ENCODE peak calls at places on chromosomes 2 and 18, in seven cellular contexts. One of them, this sample, is unnamed.

GRCh38 chr2:229090231-229090630 is 180.9 kb downstream of the PID1 start:
- DNase-seq in ovary: peak; percentile 17
- DNase-seq in GM23248: peak; percentile 10
- DNase-seq in MM.1S: no peak
- DNase-seq in neuronal stem cell: no peak
- DNase-seq in CD4-positive, alpha-beta memory T cell: no peak
- DNase-seq in PC-3: no peak
- DNase-seq in this sample: no peak

GRCh38 chr2:138948070-138948539 is 167.9 kb upstream of the NXPH2 start:
- DNase-seq in CD4-positive, alpha-beta memory T cell: no peak
- DNase-seq in neuronal stem cell: no peak
- DNase-seq in PC-3: peak; percentile 99
- DNase-seq in MM.1S: no peak
- DNase-seq in ovary: no peak
- DNase-seq in GM23248: peak; percentile 93
- DNase-seq in this sample: no peak

GRCh38 chr18:24628360-24628759 is 167.9 kb downstream of the HRH4 start:
- DNase-seq in MM.1S: no peak
- DNase-seq in GM23248: peak; percentile 17
- DNase-seq in neuronal stem cell: no peak
- DNase-seq in ovary: no peak
- DNase-seq in CD4-positive, alpha-beta memory T cell: no peak
- DNase-seq in PC-3: no peak
- DNase-seq in this sample: no peak

GRCh38 chr2:229273384-229274338 is 2.6 kb upstream of the PID1 start:
- DNase-seq in CD4-positive, alpha-beta memory T cell: no peak
- DNase-seq in PC-3: peak; percentile 85
- DNase-seq in ovary: peak; percentile 45
- DNase-seq in GM23248: peak; percentile 85
- DNase-seq in neuronal stem cell: peak; percentile 56
- DNase-seq in MM.1S: peak; percentile 25
- DNase-seq in this sample: peak; percentile 64

GRCh38 chr18:34077599-34077998 is 147.1 kb downstream of the NOL4 start:
- DNase-seq in MM.1S: no peak
- DNase-seq in CD4-positive, alpha-beta memory T cell: no peak
- DNase-seq in GM23248: no peak
- DNase-seq in PC-3: no peak
- DNase-seq in ovary: no peak
- DNase-seq in neuronal stem cell: no peak
- DNase-seq in this sample: no peak

GRCh38 chr18:75504469-75504868 is 77.0 kb upstream of the SMIM21 start:
- DNase-seq in CD4-positive, alpha-beta memory T cell: no peak
- DNase-seq in MM.1S: no peak
- DNase-seq in ovary: no peak
- DNase-seq in PC-3: no peak
- DNase-seq in neuronal stem cell: no peak
- DNase-seq in GM23248: no peak
- DNase-seq in this sample: no peak

GRCh38 chr2:104857262-104858221 is 3.6 kb downstream of the POU3F3 start:
- DNase-seq in PC-3: no peak
- DNase-seq in neuronal stem cell: no peak
- DNase-seq in MM.1S: no peak
- DNase-seq in CD4-positive, alpha-beta memory T cell: no peak
- DNase-seq in ovary: no peak
- DNase-seq in GM23248: no peak
- DNase-seq in this sample: no peak

GRCh38 chr2:106944220-106944619 is 58.3 kb upstream of the ST6GAL2 start:
- DNase-seq in neuronal stem cell: no peak
- DNase-seq in PC-3: peak; percentile 45
- DNase-seq in CD4-positive, alpha-beta memory T cell: no peak
- DNase-seq in ovary: no peak
- DNase-seq in GM23248: peak; percentile 62
- DNase-seq in MM.1S: no peak
- DNase-seq in this sample: no peak

GRCh38 chr2:179239194-179239593 is 25.4 kb downstream of the SESTD1 start:
- DNase-seq in GM23248: peak; percentile 62
- DNase-seq in neuronal stem cell: no peak
- DNase-seq in MM.1S: peak; percentile 62
- DNase-seq in CD4-positive, alpha-beta memory T cell: no peak
- DNase-seq in ovary: no peak
- DNase-seq in PC-3: peak; percentile 80
- DNase-seq in this sample: no peak

GRCh38 chr18:49460958-49461601 is 635 bp upstream of the DYM start:
- DNase-seq in GM23248: peak; percentile 61
- DNase-seq in neuronal stem cell: no peak
- DNase-seq in PC-3: no peak
- DNase-seq in CD4-positive, alpha-beta memory T cell: no peak
- DNase-seq in MM.1S: no peak
- DNase-seq in ovary: no peak
- DNase-seq in this sample: no peak

GRCh38 chr18:46393230-46393629 is 263.8 kb downstream of the LOXHD1 start:
- DNase-seq in CD4-positive, alpha-beta memory T cell: no peak
- DNase-seq in MM.1S: no peak
- DNase-seq in PC-3: no peak
- DNase-seq in neuronal stem cell: peak; percentile 33
- DNase-seq in ovary: no peak
- DNase-seq in GM23248: no peak
- DNase-seq in this sample: no peak

GRCh38 chr18:11108956-11109355 is 40.4 kb downstream of the PIEZO2 start:
- DNase-seq in CD4-positive, alpha-beta memory T cell: no peak
- DNase-seq in GM23248: no peak
- DNase-seq in PC-3: no peak
- DNase-seq in neuronal stem cell: no peak
- DNase-seq in MM.1S: no peak
- DNase-seq in ovary: no peak
- DNase-seq in this sample: no peak

GRCh38 chr2:42722328-42723190 is 41.4 kb downstream of the OXER1 start:
- DNase-seq in GM23248: peak; percentile 97
- DNase-seq in MM.1S: no peak
- DNase-seq in CD4-positive, alpha-beta memory T cell: no peak
- DNase-seq in ovary: peak; percentile 66
- DNase-seq in PC-3: peak; percentile 14
- DNase-seq in neuronal stem cell: no peak
- DNase-seq in this sample: peak; percentile 15

GRCh38 chr2:6637329-6637728 is 228.4 kb downstream of the CMPK2 start:
- DNase-seq in CD4-positive, alpha-beta memory T cell: no peak
- DNase-seq in PC-3: no peak
- DNase-seq in GM23248: no peak
- DNase-seq in ovary: no peak
- DNase-seq in MM.1S: no peak
- DNase-seq in neuronal stem cell: no peak
- DNase-seq in this sample: no peak

GRCh38 chr2:109380502-109381326 is 233.1 kb downstream of the SEPTIN10 start:
- DNase-seq in MM.1S: no peak
- DNase-seq in ovary: peak; percentile 3
- DNase-seq in PC-3: peak; percentile 41
- DNase-seq in CD4-positive, alpha-beta memory T cell: no peak
- DNase-seq in GM23248: no peak
- DNase-seq in neuronal stem cell: no peak
- DNase-seq in this sample: no peak

GRCh38 chr2:99636432-99637034 is 146.7 kb upstream of the REV1 start:
- DNase-seq in CD4-positive, alpha-beta memory T cell: no peak
- DNase-seq in MM.1S: no peak
- DNase-seq in PC-3: no peak
- DNase-seq in ovary: peak; percentile 86
- DNase-seq in neuronal stem cell: no peak
- DNase-seq in GM23248: peak; percentile 10
- DNase-seq in this sample: peak; percentile 93

GRCh38 chr18:10321987-10322386 is 132.4 kb upstream of the APCDD1 start:
- DNase-seq in ovary: no peak
- DNase-seq in MM.1S: peak; percentile 36
- DNase-seq in GM23248: no peak
- DNase-seq in CD4-positive, alpha-beta memory T cell: no peak
- DNase-seq in PC-3: no peak
- DNase-seq in neuronal stem cell: no peak
- DNase-seq in this sample: no peak

GRCh38 chr2:101038455-101039255 is 36.6 kb downstream of the RPL31 start:
- DNase-seq in ovary: no peak
- DNase-seq in MM.1S: no peak
- DNase-seq in neuronal stem cell: no peak
- DNase-seq in GM23248: peak; percentile 45
- DNase-seq in PC-3: peak; percentile 44
- DNase-seq in CD4-positive, alpha-beta memory T cell: no peak
- DNase-seq in this sample: no peak

GRCh38 chr18:53018791-53019190 is 678.8 kb downstream of the DCC start:
- DNase-seq in neuronal stem cell: peak; percentile 3
- DNase-seq in CD4-positive, alpha-beta memory T cell: no peak
- DNase-seq in PC-3: no peak
- DNase-seq in MM.1S: peak; percentile 39
- DNase-seq in ovary: no peak
- DNase-seq in GM23248: peak; percentile 2
- DNase-seq in this sample: no peak

GRCh38 chr18:62365420-62365819 is 40.3 kb downstream of the TNFRSF11A start:
- DNase-seq in CD4-positive, alpha-beta memory T cell: no peak
- DNase-seq in ovary: no peak
- DNase-seq in PC-3: no peak
- DNase-seq in GM23248: no peak
- DNase-seq in MM.1S: no peak
- DNase-seq in neuronal stem cell: no peak
- DNase-seq in this sample: no peak

GRCh38 chr2:225100856-225101294 is 58.6 kb upstream of the DOCK10 start:
- DNase-seq in MM.1S: no peak
- DNase-seq in neuronal stem cell: no peak
- DNase-seq in CD4-positive, alpha-beta memory T cell: no peak
- DNase-seq in ovary: no peak
- DNase-seq in PC-3: peak; percentile 94
- DNase-seq in GM23248: peak; percentile 95
- DNase-seq in this sample: no peak

GRCh38 chr2:48693066-48693465 is 62.5 kb downstream of the LHCGR start:
- DNase-seq in CD4-positive, alpha-beta memory T cell: no peak
- DNase-seq in PC-3: no peak
- DNase-seq in neuronal stem cell: no peak
- DNase-seq in MM.1S: no peak
- DNase-seq in GM23248: peak; percentile 15
- DNase-seq in ovary: no peak
- DNase-seq in this sample: no peak

GRCh38 chr18:51897884-51898283 is 442.1 kb upstream of the DCC start:
- DNase-seq in MM.1S: no peak
- DNase-seq in PC-3: peak; percentile 1
- DNase-seq in CD4-positive, alpha-beta memory T cell: no peak
- DNase-seq in neuronal stem cell: no peak
- DNase-seq in ovary: no peak
- DNase-seq in GM23248: no peak
- DNase-seq in this sample: no peak

GRCh38 chr2:96523659-96524481 is 12.7 kb upstream of the ARID5A start:
- DNase-seq in PC-3: no peak
- DNase-seq in MM.1S: no peak
- DNase-seq in GM23248: peak; percentile 83
- DNase-seq in neuronal stem cell: no peak
- DNase-seq in CD4-positive, alpha-beta memory T cell: no peak
- DNase-seq in ovary: no peak
- DNase-seq in this sample: no peak

GRCh38 chr18:33596178-33596854 is 18.3 kb downstream of the ASXL3 start:
- DNase-seq in PC-3: peak; percentile 69
- DNase-seq in ovary: no peak
- DNase-seq in MM.1S: no peak
- DNase-seq in CD4-positive, alpha-beta memory T cell: no peak
- DNase-seq in neuronal stem cell: no peak
- DNase-seq in GM23248: peak; percentile 64
- DNase-seq in this sample: no peak

GRCh38 chr2:130825972-130826253 is 10.8 kb upstream of the ARHGEF4 start:
- DNase-seq in ovary: no peak
- DNase-seq in CD4-positive, alpha-beta memory T cell: no peak
- DNase-seq in GM23248: no peak
- DNase-seq in neuronal stem cell: no peak
- DNase-seq in PC-3: no peak
- DNase-seq in MM.1S: no peak
- DNase-seq in this sample: no peak

GRCh38 chr2:1170241-1170640 is 219.6 kb downstream of the SNTG2 start:
- DNase-seq in ovary: no peak
- DNase-seq in MM.1S: no peak
- DNase-seq in GM23248: no peak
- DNase-seq in PC-3: no peak
- DNase-seq in neuronal stem cell: no peak
- DNase-seq in CD4-positive, alpha-beta memory T cell: no peak
- DNase-seq in this sample: no peak

DNA sequence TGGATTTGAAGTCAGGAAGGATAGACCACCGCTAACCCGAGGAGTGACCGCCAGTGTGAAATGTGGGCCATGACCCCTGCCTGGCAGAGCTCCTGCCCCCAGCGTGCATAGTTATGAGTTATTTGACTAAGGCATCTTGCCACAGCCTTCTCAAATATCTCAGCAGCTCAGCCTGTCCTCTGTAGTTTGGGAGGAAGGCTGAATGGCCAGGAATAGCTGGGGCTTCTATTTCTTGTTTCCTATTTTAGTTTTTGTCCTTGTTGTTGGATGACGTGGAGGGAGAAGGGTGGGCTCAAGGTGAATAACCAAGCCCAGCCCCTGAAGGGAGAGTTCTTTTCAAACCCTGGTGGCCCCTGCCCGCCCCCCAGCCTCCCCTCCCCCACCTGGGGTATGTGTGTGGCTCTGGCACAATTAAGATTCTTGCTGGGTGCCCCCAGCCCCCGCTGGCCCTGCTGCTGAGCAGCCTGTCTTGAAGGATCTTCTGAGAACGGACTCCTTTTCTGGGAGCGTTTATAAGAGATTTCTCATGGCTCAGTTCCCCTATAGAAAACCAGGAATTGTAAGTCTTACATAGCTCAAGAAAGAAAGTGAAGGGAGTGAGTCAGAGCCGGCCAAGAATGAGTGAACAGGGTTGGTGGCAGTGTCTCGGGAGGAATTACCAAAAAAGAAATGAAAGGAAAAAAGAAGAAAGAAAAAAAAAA is 157.4 kb downstream of the GLI2 start:
- DNase-seq in ovary: no peak
- DNase-seq in CD4-positive, alpha-beta memory T cell: no peak
- DNase-seq in neuronal stem cell: peak; percentile 88
- DNase-seq in GM23248: peak; percentile 77
- DNase-seq in PC-3: no peak
- DNase-seq in MM.1S: no peak
- DNase-seq in this sample: no peak
- H3K27ac ChIP-seq in ovary: peak overlapping the region; percentile 43
- H3K27ac ChIP-seq in CD4-positive, alpha-beta memory T cell: no peak overlapping the region
- H3K27ac ChIP-seq in neuronal stem cell: peak overlapping the region; percentile 99
- H3K27ac ChIP-seq in GM23248: peak overlapping the region; percentile 39
- H3K27ac ChIP-seq in PC-3: no peak overlapping the region
- H3K27ac ChIP-seq in MM.1S: no peak overlapping the region
- H3K27ac ChIP-seq in this sample: peak overlapping the region; percentile 49

GRCh38 chr2:207333599-207334308 is 168.0 kb upstream of the KLF7 start:
- DNase-seq in CD4-positive, alpha-beta memory T cell: no peak
- DNase-seq in PC-3: no peak
- DNase-seq in ovary: no peak
- DNase-seq in GM23248: peak; percentile 54
- DNase-seq in neuronal stem cell: no peak
- DNase-seq in MM.1S: no peak
- DNase-seq in this sample: no peak
- H3K4me1 ChIP-seq in CD4-positive, alpha-beta memory T cell: peaks cover 45% of the 10 kb centered on the region
- H3K4me1 ChIP-seq in PC-3: peaks cover 65% of the 10 kb centered on the region
- H3K4me1 ChIP-seq in ovary: peaks cover 2% of the 10 kb centered on the region
- H3K4me1 ChIP-seq in GM23248: peaks cover 55% of the 10 kb centered on the region
- H3K4me1 ChIP-seq in neuronal stem cell: peaks cover 48% of the 10 kb centered on the region
- H3K4me1 ChIP-seq in MM.1S: peaks cover 6% of the 10 kb centered on the region
- H3K4me1 ChIP-seq in this sample: peaks cover 23% of the 10 kb centered on the region

GRCh38 chr18:70243131-70243530 is 37.6 kb upstream of the RTTN start:
- DNase-seq in neuronal stem cell: no peak
- DNase-seq in MM.1S: no peak
- DNase-seq in ovary: no peak
- DNase-seq in CD4-positive, alpha-beta memory T cell: no peak
- DNase-seq in GM23248: no peak
- DNase-seq in PC-3: peak; percentile 88
- DNase-seq in this sample: no peak
- H3K4me3 ChIP-seq in neuronal stem cell: no peak overlapping the region
- H3K4me3 ChIP-seq in MM.1S: no peak overlapping the region
- H3K4me3 ChIP-seq in ovary: no peak overlapping the region
- H3K4me3 ChIP-seq in CD4-positive, alpha-beta memory T cell: no peak overlapping the region
- H3K4me3 ChIP-seq in GM23248: no peak overlapping the region
- H3K4me3 ChIP-seq in PC-3: peak overlapping the region; percentile 59
- H3K4me3 ChIP-seq in this sample: no peak overlapping the region

GRCh38 chr18:76821356-76821874 is 942 bp upstream of the ZNF236 start:
- DNase-seq in MM.1S: peak; percentile 13
- DNase-seq in CD4-positive, alpha-beta memory T cell: no peak
- DNase-seq in GM23248: no peak
- DNase-seq in neuronal stem cell: no peak
- DNase-seq in ovary: no peak
- DNase-seq in PC-3: no peak
- DNase-seq in this sample: no peak
- H3K27ac ChIP-seq in MM.1S: peak overlapping the region; percentile 83
- H3K27ac ChIP-seq in CD4-positive, alpha-beta memory T cell: peak overlapping the region; percentile 88
- H3K27ac ChIP-seq in GM23248: peak overlapping the region; percentile 81
- H3K27ac ChIP-seq in neuronal stem cell: peak overlapping the region; percentile 95
- H3K27ac ChIP-seq in ovary: peak overlapping the region; percentile 90
- H3K27ac ChIP-seq in PC-3: peak overlapping the region; percentile 83
- H3K27ac ChIP-seq in this sample: peak overlapping the region; percentile 99

This sample was measured in heart right ventricle.